ENCODE peak calls at places on chromosome 1, in four cellular contexts. P, E, C and L are unnamed samples.

GRCh38 chr1:158943059-158943458 is 11.7 kb downstream of the PYHIN1 start:
- DNase-seq in C (no peak), P (peak; percentile 50), E (no peak), L (no peak)

GRCh38 chr1:10788592-10789006 is 7.8 kb downstream of the CASZ1 start:
- DNase-seq in C (no peak), P (no peak), E (no peak), L (no peak)

GRCh38 chr1:34750610-34751009 is 4.2 kb upstream of the GJB5 start:
- DNase-seq in E (no peak), C (no peak), P (no peak), L (no peak)

GRCh38 chr1:52158218-52158617 is 16.3 kb downstream of the ZFYVE9 start:
- DNase-seq in P (no peak), C (no peak), E (no peak), L (no peak)

GRCh38 chr1:31573261-31573660 is 3.1 kb upstream of the TINAGL1 start:
- DNase-seq in C (no peak), E (no peak), P (no peak), L (no peak)

GRCh38 chr1:86500731-86501130 is 32.0 kb downstream of the CLCA1 start:
- DNase-seq in E (no peak), P (no peak), C (no peak), L (no peak)

GRCh38 chr1:44576456-44577150 is 97.7 kb downstream of the TMEM53 start:
- DNase-seq in E (no peak), P (no peak), C (no peak), L (no peak)

GRCh38 chr1:213982814-213983588 is 4.8 kb upstream of the PROX1 start:
- DNase-seq in E (no peak), P (no peak), C (no peak), L (no peak)

GRCh38 chr1:233336554-233337442 is 9.3 kb downstream of the MAP3K21 start:
- DNase-seq in E (no peak), C (no peak), P (no peak), L (peak; percentile 3)

GRCh38 chr1:109370712-109371270 is 26.9 kb downstream of the SORT1 start:
- DNase-seq in P (peak; percentile 71), E (no peak), C (no peak), L (peak; percentile 45)

GRCh38 chr1:203244776-203245175 is 15.3 kb upstream of the CHIT1 start:
- DNase-seq in E (no peak), P (no peak), C (no peak), L (no peak)

GRCh38 chr1:214276786-214277185 is 4.2 kb upstream of the SMYD2 start:
- DNase-seq in P (no peak), E (no peak), C (no peak), L (no peak)

GRCh38 chr1:22754106-22754768 is 43.6 kb downstream of the EPHB2 start:
- DNase-seq in E (no peak), C (no peak), P (no peak), L (no peak)

GRCh38 chr1:60589916-60590315 is 492.4 kb upstream of the NFIA start:
- DNase-seq in C (no peak), E (no peak), P (no peak), L (no peak)

GRCh38 chr1:61887921-61888564 is 145.8 kb downstream of the PATJ start:
- DNase-seq in C (no peak), E (no peak), P (no peak), L (no peak)

GRCh38 chr1:203481186-203481585 is 5.6 kb downstream of the PRELP start:
- DNase-seq in P (no peak), E (no peak), C (no peak), L (no peak)

GRCh38 chr1:50422675-50422945 is 633 bp downstream of the DMRTA2 start:
- DNase-seq in P (no peak), E (no peak), C (no peak), L (no peak)

GRCh38 chr1:202158810-202159533 is 1.4 kb downstream of the PTPN7 start:
- DNase-seq in E (no peak), P (no peak), C (peak; percentile 62), L (peak; percentile 75)

DNA sequence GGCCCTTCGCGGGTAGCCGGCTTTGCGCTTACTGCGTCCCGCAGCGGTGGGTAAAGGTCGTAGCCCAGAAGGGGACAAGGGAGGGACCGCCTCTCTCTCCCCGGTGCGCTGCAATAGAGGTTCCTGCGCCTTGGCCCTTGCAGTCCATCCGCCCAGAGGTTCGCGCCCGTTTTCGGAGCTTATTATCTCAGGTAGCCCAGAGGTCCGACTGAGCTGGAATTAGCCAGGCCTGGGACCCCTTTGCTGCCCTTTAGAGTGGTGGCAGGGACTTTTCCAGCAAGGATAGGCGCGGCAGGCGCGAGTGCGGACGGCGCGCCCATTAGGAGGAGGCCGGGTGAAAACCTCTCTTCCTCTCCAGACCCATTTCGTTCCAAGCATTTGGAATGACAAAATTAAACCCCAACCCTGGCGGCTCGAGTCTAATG is 5.0 kb downstream of the LHX4 start:
- DNase-seq in P (no peak), C (no peak), E (no peak), L (no peak)
- TF ChIP-seq EZH2 in P (no peak), C (no peak), E (no peak), L (no peak)

GRCh38 chr1:94020764-94021579 is 100.0 kb downstream of the ABCA4 start:
- DNase-seq in P (peak; percentile 70), E (no peak), C (no peak), L (no peak)
- H3K9ac ChIP-seq in P (no peak overlapping the region), E (no peak overlapping the region), C (no peak overlapping the region), L (no peak overlapping the region)

DNA sequence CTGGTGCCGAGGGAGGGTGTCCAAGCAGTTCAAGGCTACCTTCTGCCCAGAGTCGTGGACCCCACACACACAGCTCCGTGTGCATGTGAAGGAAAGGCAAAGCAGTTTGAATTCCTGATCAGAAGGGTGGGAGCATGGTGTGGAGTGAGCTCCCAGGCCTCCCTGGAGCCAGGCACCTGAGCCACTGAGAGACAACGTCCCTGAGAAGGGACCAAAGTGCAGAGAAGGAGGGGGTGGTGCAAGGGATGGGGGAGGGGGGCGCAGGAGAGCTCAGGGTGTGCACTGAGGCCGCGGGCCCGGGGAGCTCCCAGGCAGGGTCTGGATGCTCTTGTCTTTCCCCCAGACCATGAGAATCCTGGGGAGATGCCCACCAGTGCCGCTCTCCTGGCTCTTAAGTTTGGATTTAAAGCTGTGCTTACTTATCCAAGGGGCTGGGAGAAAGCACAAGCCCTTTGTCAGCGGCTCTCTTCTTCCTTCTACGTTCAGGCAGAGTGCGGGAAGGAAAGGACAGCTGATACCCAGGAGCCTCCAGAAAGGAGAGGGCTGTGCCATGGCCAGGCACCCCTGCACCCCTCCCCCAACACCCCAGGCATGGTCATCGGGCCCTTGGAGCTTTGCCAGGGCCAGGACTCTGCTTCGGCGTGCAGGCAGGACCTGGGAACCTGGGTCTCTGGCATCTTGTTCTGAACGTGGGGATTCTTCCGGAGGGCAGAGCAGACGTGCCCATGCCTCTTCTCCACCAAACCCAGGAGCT is 24.1 kb downstream of the ACTA1 start:
- DNase-seq in E (no peak), C (no peak), P (no peak), L (no peak)
- TF ChIP-seq EZH2 in E (no peak), C (no peak), P (no peak), L (no peak)

GRCh38 chr1:47181095-47181954 is 8.5 kb downstream of the PDZK1IP1 start:
- DNase-seq in P (no peak), E (no peak), C (no peak), L (no peak)
- H3K9ac ChIP-seq in P (no peak overlapping the region), E (no peak overlapping the region), C (no peak overlapping the region), L (no peak overlapping the region)

GRCh38 chr1:153429266-153430165 is 13.2 kb downstream of the S100A7A start:
- DNase-seq in E (no peak), C (no peak), P (peak; percentile 10), L (peak; percentile 0)
- TF ChIP-seq EZH2 in E (no peak), C (no peak), P (no peak), L (no peak)

GRCh38 chr1:172320723-172321122 is 99.8 kb upstream of the C1orf105 start:
- DNase-seq in P (no peak), C (no peak), E (no peak), L (no peak)
- H3K9ac ChIP-seq in P (no peak overlapping the region), C (no peak overlapping the region), E (no peak overlapping the region), L (no peak overlapping the region)

GRCh38 chr1:90707363-90707710 is 9.8 kb downstream of the BARHL2 start:
- DNase-seq in P (peak; percentile 59), C (no peak), E (no peak), L (no peak)
- TF ChIP-seq EZH2 in P (no peak), C (no peak), E (no peak), L (no peak)